ENCODE peak calls at places on chromosomes 11 and 22, in eight cellular contexts. One of them, this sample, is unnamed.

GRCh38 chr11:122656073-122656630 is 630 bp downstream of the UBASH3B start:
- DNase-seq in fibroblast of the conjunctiva: no peak
- DNase-seq in HS-5: no peak
- DNase-seq in Right ventricle myocardium superior: peak; percentile 58
- DNase-seq in DMS153: no peak
- DNase-seq in foreskin fibroblast: no peak
- DNase-seq in GM23338: peak; percentile 69
- DNase-seq in sigmoid colon: peak; percentile 76
- DNase-seq in this sample: no peak

GRCh38 chr11:76453248-76453647 is 8.4 kb downstream of the EMSY start:
- DNase-seq in fibroblast of the conjunctiva: no peak
- DNase-seq in HS-5: no peak
- DNase-seq in DMS153: no peak
- DNase-seq in Right ventricle myocardium superior: no peak
- DNase-seq in sigmoid colon: no peak
- DNase-seq in GM23338: no peak
- DNase-seq in foreskin fibroblast: no peak
- DNase-seq in this sample: no peak

GRCh38 chr11:43278302-43278956 is 33.4 kb upstream of the API5 start:
- DNase-seq in foreskin fibroblast: no peak
- DNase-seq in DMS153: peak; percentile 43
- DNase-seq in fibroblast of the conjunctiva: no peak
- DNase-seq in HS-5: no peak
- DNase-seq in sigmoid colon: no peak
- DNase-seq in Right ventricle myocardium superior: no peak
- DNase-seq in GM23338: peak; percentile 74
- DNase-seq in this sample: no peak

GRCh38 chr11:79466411-79466810 is 25.6 kb upstream of the TENM4 start:
- DNase-seq in foreskin fibroblast: peak; percentile 32
- DNase-seq in Right ventricle myocardium superior: no peak
- DNase-seq in HS-5: peak; percentile 32
- DNase-seq in sigmoid colon: no peak
- DNase-seq in fibroblast of the conjunctiva: peak; percentile 17
- DNase-seq in GM23338: no peak
- DNase-seq in DMS153: no peak
- DNase-seq in this sample: no peak

GRCh38 chr22:38504731-38505594 is 1.1 kb downstream of the DDX17 start:
- DNase-seq in foreskin fibroblast: peak; percentile 26
- DNase-seq in sigmoid colon: peak; percentile 78
- DNase-seq in fibroblast of the conjunctiva: no peak
- DNase-seq in DMS153: peak; percentile 12
- DNase-seq in GM23338: peak; percentile 53
- DNase-seq in Right ventricle myocardium superior: peak; percentile 76
- DNase-seq in HS-5: no peak
- DNase-seq in this sample: no peak

GRCh38 chr22:28442951-28443876 is 236.4 kb downstream of the TTC28 start:
- DNase-seq in sigmoid colon: peak; percentile 84
- DNase-seq in fibroblast of the conjunctiva: peak; percentile 60
- DNase-seq in foreskin fibroblast: peak; percentile 73
- DNase-seq in GM23338: peak; percentile 86
- DNase-seq in Right ventricle myocardium superior: peak; percentile 76
- DNase-seq in HS-5: no peak
- DNase-seq in DMS153: no peak
- DNase-seq in this sample: peak; percentile 58

GRCh38 chr11:17405232-17406005 is 17.0 kb upstream of the KCNJ11 start:
- DNase-seq in DMS153: peak; percentile 83
- DNase-seq in foreskin fibroblast: peak; percentile 52
- DNase-seq in GM23338: peak; percentile 50
- DNase-seq in HS-5: peak; percentile 26
- DNase-seq in sigmoid colon: peak; percentile 83
- DNase-seq in Right ventricle myocardium superior: peak; percentile 86
- DNase-seq in fibroblast of the conjunctiva: peak; percentile 8
- DNase-seq in this sample: no peak

GRCh38 chr11:131579932-131580387 is 209.5 kb downstream of the NTM start:
- DNase-seq in foreskin fibroblast: no peak
- DNase-seq in HS-5: no peak
- DNase-seq in sigmoid colon: no peak
- DNase-seq in Right ventricle myocardium superior: no peak
- DNase-seq in GM23338: peak; percentile 87
- DNase-seq in fibroblast of the conjunctiva: no peak
- DNase-seq in DMS153: peak; percentile 4
- DNase-seq in this sample: no peak